ENCODE peak calls at places on chromosomes 13 and 19, in seven cellular contexts. H is adrenal gland; S is psoas muscle; B is right lobe of liver; E is heart left ventricle; U is Panc1; M is effector memory CD4-positive, alpha-beta T cell. O is an unnamed sample.

GRCh38 chr13:35994131-35994966 is 136.8 kb downstream of the DCLK1 start:
- DNase-seq in H (peak), S (peak), B (no peak), E (peak), U (no peak), M (no peak), O (no peak)

GRCh38 chr13:114061047-114061446 is 71.4 kb downstream of the RASA3 start:
- DNase-seq in H (no peak), S (peak), B (no peak), E (no peak), U (no peak), M (no peak), O (no peak)

GRCh38 chr13:33679658-33680012 is 138.3 kb upstream of the RFC3 start:
- DNase-seq in H (no peak), S (no peak), B (no peak), E (no peak), U (no peak), M (no peak), O (no peak)

GRCh38 chr13:35731471-35731870 is 255.0 kb upstream of the MAB21L1 start:
- DNase-seq in H (no peak), S (no peak), B (no peak), E (no peak), U (no peak), M (no peak), O (no peak)

GRCh38 chr19:14091086-14091884 is 734 bp upstream of the SAMD1 start:
- DNase-seq in H (peak), S (no peak), B (no peak), E (no peak), U (no peak), M (peak), O (no peak)

GRCh38 chr13:50873481-50873880 is 30.0 kb upstream of the DLEU7 start:
- DNase-seq in H (no peak), S (no peak), B (no peak), E (no peak), U (no peak), M (no peak), O (no peak)

GRCh38 chr13:38767506-38768265 is 80.8 kb downstream of the FREM2 start:
- DNase-seq in H (no peak), S (no peak), B (no peak), E (no peak), U (no peak), M (no peak), O (no peak)

GRCh38 chr13:74450976-74451375 is 316.8 kb upstream of the KLF12 start:
- DNase-seq in H (no peak), S (no peak), B (no peak), E (no peak), U (no peak), M (no peak), O (no peak)

GRCh38 chr13:34124912-34125311 is 307.0 kb downstream of the RFC3 start:
- DNase-seq in H (no peak), S (no peak), B (no peak), E (no peak), U (no peak), M (no peak), O (no peak)

GRCh38 chr13:30006246-30006645 is 155.8 kb upstream of the UBL3 start:
- DNase-seq in H (no peak), S (no peak), B (no peak), E (no peak), U (no peak), M (no peak), O (no peak)

GRCh38 chr19:40663712-40664692 is 26.4 kb downstream of the NUMBL start:
- DNase-seq in H (peak), S (no peak), B (no peak), E (no peak), U (no peak), M (no peak), O (no peak)

GRCh38 chr19:45779231-45780145 is 2.8 kb downstream of the DMPK start:
- DNase-seq in H (peak), S (peak), B (peak), E (peak), U (no peak), M (peak), O (peak)

GRCh38 chr19:12779162-12779993 is 4.0 kb upstream of the HOOK2 start:
- DNase-seq in H (peak), S (peak), B (peak), E (peak), U (no peak), M (no peak), O (no peak)

GRCh38 chr13:30835442-30835841 is 70.6 kb upstream of the MEDAG start:
- DNase-seq in H (peak), S (no peak), B (no peak), E (no peak), U (no peak), M (no peak), O (no peak)

GRCh38 chr19:17324357-17325114 is 10.1 kb downstream of the ANO8 start:
- DNase-seq in H (no peak), S (no peak), B (no peak), E (no peak), U (no peak), M (no peak), O (no peak)

GRCh38 chr19:16041571-16042386 is 34.5 kb upstream of the TPM4 start:
- DNase-seq in H (peak), S (peak), B (peak), E (peak), U (peak), M (peak), O (peak)

GRCh38 chr19:48341006-48341405 is 15.7 kb downstream of the EMP3 start:
- DNase-seq in H (peak), S (peak), B (no peak), E (no peak), U (no peak), M (no peak), O (no peak)

GRCh38 chr13:105139380-105140285 is 1395.8 kb downstream of the EFNB2 start:
- DNase-seq in H (peak), S (peak), B (peak), E (peak), U (no peak), M (peak), O (peak)

GRCh38 chr13:33125821-33126570 is 109.8 kb downstream of the KL start:
- DNase-seq in H (peak), S (peak), B (peak), E (peak), U (peak), M (no peak), O (no peak)

GRCh38 chr19:51263808-51264207 is 12.9 kb downstream of the SIGLECL1 start:
- DNase-seq in H (no peak), S (no peak), B (no peak), E (no peak), U (no peak), M (no peak), O (no peak)

GRCh38 chr13:104442541-104442940 is 1376.3 kb upstream of the SLC10A2 start:
- DNase-seq in H (no peak), S (no peak), B (no peak), E (no peak), U (no peak), M (no peak), O (no peak)

GRCh38 chr13:101139076-101139475 is 277.2 kb downstream of the NALCN start:
- DNase-seq in H (no peak), S (no peak), B (no peak), E (no peak), U (no peak), M (no peak), O (no peak)

GRCh38 chr13:25046274-25046984 is 49.5 kb upstream of the PABPC3 start:
- DNase-seq in H (no peak), S (no peak), B (no peak), E (no peak), U (no peak), M (no peak), O (no peak)

GRCh38 chr19:41535029-41535622 is 40.8 kb upstream of the CEACAM21 start:
- DNase-seq in H (no peak), S (no peak), B (no peak), E (no peak), U (no peak), M (no peak), O (no peak)

GRCh38 chr19:51372649-51373504 is at the start of gene NKG7:
- DNase-seq in H (no peak), S (peak), B (no peak), E (no peak), U (no peak), M (peak), O (no peak)

GRCh38 chr19:29303707-29304090 is 90.7 kb upstream of the UQCRFS1 start:
- DNase-seq in H (no peak), S (no peak), B (no peak), E (no peak), U (no peak), M (no peak), O (no peak)

GRCh38 chr13:42367836-42368235 is 95.9 kb downstream of the AKAP11 start:
- DNase-seq in H (no peak), S (no peak), B (no peak), E (no peak), U (no peak), M (no peak), O (no peak)

GRCh38 chr19:48815870-48816501 is 5.2 kb upstream of the BCAT2 start:
- DNase-seq in H (peak), S (no peak), B (no peak), E (no peak), U (no peak), M (no peak), O (peak)

GRCh38 chr13:25874907-25875306 is 176.9 kb downstream of the SHISA2 start:
- DNase-seq in H (peak), S (no peak), B (no peak), E (no peak), U (no peak), M (peak), O (no peak)

GRCh38 chr13:100483836-100484381 is 104.7 kb downstream of the GGACT start:
- DNase-seq in H (no peak), S (no peak), B (no peak), E (no peak), U (no peak), M (no peak), O (no peak)

GRCh38 chr13:91349992-91350911 is 2.8 kb downstream of the MIR17HG start:
- DNase-seq in H (no peak), S (no peak), B (no peak), E (no peak), U (no peak), M (no peak), O (no peak)

GRCh38 chr13:91348906-91349435 is 1.5 kb downstream of the MIR17HG start:
- DNase-seq in H (peak), S (peak), B (peak), E (peak), U (peak), M (peak), O (peak)

GRCh38 chr13:91353494-91353893 is 6.0 kb downstream of the MIR17HG start:
- DNase-seq in H (no peak), S (no peak), B (no peak), E (no peak), U (no peak), M (no peak), O (no peak)

GRCh38 chr13:91351123-91351522 is 3.6 kb downstream of the MIR17HG start:
- DNase-seq in H (no peak), S (no peak), B (no peak), E (no peak), U (no peak), M (no peak), O (no peak)

GRCh38 chr13:91351980-91352379 is 4.5 kb downstream of the MIR17HG start:
- DNase-seq in H (no peak), S (no peak), B (no peak), E (no peak), U (no peak), M (no peak), O (no peak)
- H3K4me3 ChIP-seq in H (no peak), S (no peak), B (no peak), E (no peak), U (no peak), M (no peak), O (no peak)

GRCh38 chr13:98172570-98173405 is 4.3 kb downstream of the RNF113B start:
- DNase-seq in H (peak), S (no peak), B (no peak), E (no peak), U (no peak), M (no peak), O (no peak)
- H3K27ac ChIP-seq in H (peak), S (peak), B (peak), E (peak), U (peak), M (no peak), O (peak)

GRCh38 chr19:49850221-49850486 is 805 bp upstream of the PTOV1 start:
- DNase-seq in H (no peak), S (no peak), B (peak), E (no peak), U (no peak), M (no peak), O (no peak)

GRCh38 chr19:49849433-49850220 is 1.3 kb upstream of the PTOV1 start:
- DNase-seq in H (no peak), S (no peak), B (no peak), E (no peak), U (no peak), M (no peak), O (no peak)

GRCh38 chr19:49850487-49851342 is at the start of gene PTOV1:
- DNase-seq in H (peak), S (peak), B (peak), E (peak), U (no peak), M (peak), O (peak)

GRCh38 chr19:49852631-49853126 is 1.7 kb downstream of the PTOV1 start:
- DNase-seq in H (no peak), S (no peak), B (no peak), E (no peak), U (no peak), M (no peak), O (no peak)

DNA sequence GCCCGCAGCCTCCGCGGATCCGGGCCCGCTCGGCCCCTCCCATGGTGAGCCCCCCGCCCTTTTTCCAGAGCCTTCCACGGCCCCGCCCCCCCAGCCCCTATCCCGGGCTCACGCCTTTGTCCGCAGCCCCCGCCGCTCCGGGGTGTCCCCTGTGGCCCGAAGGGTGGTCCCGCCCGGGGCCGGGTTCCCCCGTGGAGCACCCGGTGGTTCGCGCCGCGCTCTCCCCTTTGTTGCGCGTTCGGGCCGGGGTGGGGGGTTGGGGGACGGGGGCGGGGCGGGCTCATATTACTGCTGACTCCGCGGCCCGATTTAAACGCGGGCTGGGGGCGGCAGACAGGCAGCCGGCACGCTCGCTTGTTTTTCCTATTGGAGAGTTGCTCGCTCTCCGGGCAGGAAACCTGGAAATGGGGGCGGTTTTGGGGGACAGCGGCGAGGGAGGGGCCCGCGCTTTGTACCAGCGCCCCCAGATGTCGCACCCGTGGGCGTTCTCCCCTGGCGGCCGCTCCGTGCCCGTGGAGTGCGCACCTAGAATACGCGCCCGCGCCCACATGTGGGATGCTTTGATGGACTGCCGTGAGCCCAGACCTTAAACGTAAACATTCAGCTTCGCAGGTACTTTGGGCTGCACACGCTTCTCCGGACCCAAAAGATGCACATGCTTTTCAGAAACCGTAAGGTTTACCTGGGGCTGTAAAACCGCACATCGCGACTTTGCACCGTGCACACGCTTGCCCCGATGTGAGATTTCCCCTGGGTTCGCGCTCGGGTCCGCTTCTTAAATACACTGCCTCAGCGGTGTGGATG is 699 bp downstream of the PTOV1 start:
- DNase-seq in H (peak), S (no peak), B (peak), E (no peak), U (no peak), M (no peak), O (no peak)
- H3K4me3 ChIP-seq in H (no peak), S (peak), B (peak), E (peak), U (peak), M (peak), O (peak)

DNA sequence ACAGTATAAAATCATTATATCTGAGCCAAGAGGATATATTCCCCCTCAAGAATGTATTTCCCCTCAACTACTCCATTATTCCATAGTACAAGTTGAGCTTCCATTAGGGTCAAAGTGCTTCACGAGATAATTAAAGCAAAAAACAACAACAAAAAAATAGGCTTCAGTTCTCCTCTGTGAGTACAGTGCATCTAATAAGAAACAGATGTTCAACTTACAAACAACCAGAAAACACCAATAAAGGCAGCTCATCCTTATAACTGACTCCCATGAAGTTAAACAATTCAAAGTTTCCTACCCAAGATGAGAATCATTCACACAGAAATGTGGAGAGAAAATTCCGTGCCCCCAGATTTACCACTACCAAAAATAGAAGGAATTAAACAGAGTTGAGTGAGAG is 854.4 kb downstream of the PCDH9 start:
- DNase-seq in H (no peak), S (no peak), B (no peak), E (no peak), U (no peak), M (no peak), O (no peak)
- H3K27ac ChIP-seq in H (no peak), S (no peak), B (no peak), E (no peak), U (no peak), M (no peak), O (no peak)

O was measured in stomach.